ENCODE peak calls at places on chromosome 5, in ten cellular contexts. D, T, N, Z, U, M, Y, G, K and S are unnamed samples.

GRCh38 chr5:142810081-142810480 is 39.9 kb downstream of the ARHGAP26 start:
- DNase-seq in D (no peak), T (no peak), N (no peak), Z (no peak), U (no peak), M (no peak), Y (no peak), G (no peak), K (no peak), S (no peak)

GRCh38 chr5:100902406-100903035 is 561 bp downstream of the ST8SIA4 start:
- DNase-seq in D (no peak), T (no peak), N (no peak), Z (no peak), U (no peak), M (no peak), Y (peak), G (no peak), K (no peak), S (no peak)

GRCh38 chr5:92017786-92018185 is 634.7 kb upstream of the ARRDC3 start:
- DNase-seq in D (peak), T (peak), N (peak), Z (no peak), U (no peak), M (peak), Y (peak), G (peak), K (no peak), S (no peak)

GRCh38 chr5:44538831-44539539 is 149.8 kb upstream of the FGF10 start:
- DNase-seq in D (no peak), T (no peak), N (no peak), Z (no peak), U (no peak), M (no peak), Y (no peak), G (no peak), K (no peak), S (no peak)

GRCh38 chr5:122291000-122291592 is 20.9 kb upstream of the SNCAIP start:
- DNase-seq in D (peak), T (no peak), N (no peak), Z (no peak), U (no peak), M (no peak), Y (no peak), G (no peak), K (no peak), S (peak)

GRCh38 chr5:113217619-113218184 is 217.1 kb downstream of the TSSK1B start:
- DNase-seq in D (no peak), T (no peak), N (no peak), Z (no peak), U (no peak), M (no peak), Y (no peak), G (no peak), K (no peak), S (no peak)

GRCh38 chr5:115946655-115947054 is 15.6 kb upstream of the LVRN start:
- DNase-seq in D (peak), T (no peak), N (no peak), Z (no peak), U (no peak), M (no peak), Y (no peak), G (no peak), K (no peak), S (no peak)

GRCh38 chr5:117652640-117653280 is 1078.1 kb upstream of the SEMA6A start:
- DNase-seq in D (no peak), T (no peak), N (no peak), Z (no peak), U (no peak), M (no peak), Y (no peak), G (no peak), K (no peak), S (no peak)

GRCh38 chr5:67880358-67880810 is 335.2 kb upstream of the PIK3R1 start:
- DNase-seq in D (no peak), T (no peak), N (no peak), Z (no peak), U (no peak), M (no peak), Y (no peak), G (peak), K (no peak), S (no peak)

GRCh38 chr5:1173485-1174070 is 27.8 kb upstream of the SLC6A19 start:
- DNase-seq in D (no peak), T (no peak), N (no peak), Z (no peak), U (no peak), M (no peak), Y (no peak), G (no peak), K (no peak), S (no peak)

GRCh38 chr5:32536246-32536645 is 49.1 kb upstream of the SUB1 start:
- DNase-seq in D (no peak), T (no peak), N (no peak), Z (no peak), U (no peak), M (no peak), Y (no peak), G (no peak), K (no peak), S (no peak)